ENCODE peak calls at places on chromosome 10, in four cellular contexts. One of them, this sample, is unnamed.

GRCh38 chr10:93435621-93436385 is 46.3 kb downstream of the MYOF start:
- DNase-seq in neural progenitor cell: peak; percentile 83
- DNase-seq in GM13977: no peak
- DNase-seq in astrocyte of the spinal cord: peak; percentile 80
- DNase-seq in this sample: no peak

GRCh38 chr10:44068716-44069482 is 316.0 kb downstream of the CXCL12 start:
- DNase-seq in neural progenitor cell: no peak
- DNase-seq in GM13977: no peak
- DNase-seq in astrocyte of the spinal cord: no peak
- DNase-seq in this sample: no peak

GRCh38 chr10:15046626-15047025 is 2.9 kb downstream of the OLAH start:
- DNase-seq in neural progenitor cell: no peak
- DNase-seq in GM13977: no peak
- DNase-seq in astrocyte of the spinal cord: peak; percentile 84
- DNase-seq in this sample: no peak

GRCh38 chr10:21402606-21403083 is 122.8 kb downstream of the SKIDA1 start:
- DNase-seq in neural progenitor cell: no peak
- DNase-seq in GM13977: no peak
- DNase-seq in astrocyte of the spinal cord: peak; percentile 53
- DNase-seq in this sample: no peak

GRCh38 chr10:124917168-124917938 is 24.6 kb upstream of the ZRANB1 start:
- DNase-seq in neural progenitor cell: peak; percentile 54
- DNase-seq in GM13977: peak; percentile 53
- DNase-seq in astrocyte of the spinal cord: peak; percentile 57
- DNase-seq in this sample: peak; percentile 48

GRCh38 chr10:26439436-26440090 is 1.4 kb downstream of the APBB1IP start:
- DNase-seq in neural progenitor cell: no peak
- DNase-seq in GM13977: peak; percentile 39
- DNase-seq in astrocyte of the spinal cord: no peak
- DNase-seq in this sample: no peak

GRCh38 chr10:50393784-50394183 is 142.5 kb upstream of the ASAH2 start:
- DNase-seq in neural progenitor cell: no peak
- DNase-seq in GM13977: no peak
- DNase-seq in astrocyte of the spinal cord: peak; percentile 66
- DNase-seq in this sample: no peak

GRCh38 chr10:111836586-111836985 is 347.0 kb downstream of the GPAM start:
- DNase-seq in neural progenitor cell: no peak
- DNase-seq in GM13977: no peak
- DNase-seq in astrocyte of the spinal cord: peak; percentile 16
- DNase-seq in this sample: no peak

DNA sequence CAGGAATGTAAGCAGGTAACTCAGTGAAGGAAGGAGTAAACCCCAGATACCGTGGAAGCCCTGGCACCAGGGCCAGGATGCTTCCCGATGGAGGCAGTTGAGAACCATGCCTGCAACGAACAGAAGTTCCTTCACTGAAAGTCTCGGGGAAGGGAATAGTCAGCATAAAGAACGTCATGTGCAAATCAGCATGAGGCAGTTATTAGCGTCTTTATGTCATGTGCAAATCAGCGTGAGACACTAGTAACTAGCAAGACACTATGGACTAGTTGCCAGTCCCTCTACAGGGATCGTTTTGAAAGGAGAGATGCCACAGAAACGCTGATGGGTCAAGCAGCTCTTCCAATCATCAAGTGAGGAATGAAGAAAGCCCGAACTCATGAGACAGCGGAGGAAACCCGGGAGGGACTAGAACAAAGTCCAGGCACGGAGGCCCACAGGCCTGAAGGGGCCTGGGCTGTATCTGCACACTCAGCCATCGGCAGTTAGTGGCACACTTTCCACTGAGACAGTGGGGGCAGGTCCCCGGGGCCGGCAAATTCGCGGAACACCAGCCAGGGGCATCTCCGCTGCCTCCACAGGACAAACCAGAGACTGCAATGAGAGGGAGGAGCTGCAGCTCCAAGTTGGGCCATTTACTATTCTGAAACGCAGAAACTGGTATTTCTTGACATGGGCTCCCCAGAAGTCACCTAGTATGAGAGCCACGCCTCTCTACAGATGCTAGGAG is 109.6 kb downstream of the SFMBT2 start:
- DNase-seq in neural progenitor cell: peak; percentile 47
- DNase-seq in GM13977: no peak
- DNase-seq in astrocyte of the spinal cord: no peak
- DNase-seq in this sample: no peak
- TF ChIP-seq CTCF in neural progenitor cell: peak; percentile 54
- TF ChIP-seq CTCF in GM13977: no peak
- TF ChIP-seq CTCF in astrocyte of the spinal cord: peak; percentile 11
- TF ChIP-seq CTCF in this sample: no peak

GRCh38 chr10:102682441-102682840 is 31.8 kb downstream of the ARL3 start:
- DNase-seq in neural progenitor cell: no peak
- DNase-seq in GM13977: no peak
- DNase-seq in astrocyte of the spinal cord: no peak
- DNase-seq in this sample: no peak
- TF ChIP-seq CTCF in neural progenitor cell: no peak
- TF ChIP-seq CTCF in GM13977: no peak
- TF ChIP-seq CTCF in astrocyte of the spinal cord: no peak
- TF ChIP-seq CTCF in this sample: no peak

DNA sequence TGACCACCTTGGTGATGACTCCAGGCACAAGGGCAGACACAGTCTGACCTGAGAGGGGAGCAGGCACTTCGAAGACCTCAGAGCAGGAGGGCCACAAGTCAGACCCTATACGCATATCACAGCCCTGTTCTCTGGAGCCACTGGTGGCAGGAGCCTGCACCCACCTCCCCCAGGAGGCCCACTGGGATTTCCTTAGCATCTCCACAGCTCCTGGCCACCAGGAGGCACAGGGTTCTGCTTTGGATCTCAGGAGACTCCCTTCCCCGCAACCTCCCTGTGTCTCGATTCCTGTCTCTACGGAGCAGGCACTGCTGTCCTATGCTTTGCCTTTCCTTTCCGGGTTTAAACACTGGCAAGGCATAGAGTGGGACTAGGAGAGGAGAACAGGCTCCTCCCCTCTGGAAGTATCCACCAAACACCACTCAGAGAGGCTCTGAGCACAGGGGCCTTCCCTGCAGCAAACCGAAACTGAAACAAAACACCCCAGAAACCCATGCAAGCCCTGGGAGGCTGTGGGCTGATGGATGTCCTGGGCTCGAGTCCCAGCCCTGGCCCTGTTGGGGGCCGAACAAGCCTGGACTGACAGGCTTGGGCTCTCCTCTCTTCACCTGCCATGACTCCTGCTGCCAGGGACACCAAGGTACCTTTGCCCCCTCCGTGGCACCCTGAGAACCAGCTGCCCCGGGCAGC is 166.3 kb downstream of the NEURL1 start:
- DNase-seq in neural progenitor cell: peak; percentile 53
- DNase-seq in GM13977: peak; percentile 91
- DNase-seq in astrocyte of the spinal cord: peak; percentile 94
- DNase-seq in this sample: peak; percentile 88
- TF ChIP-seq CTCF in neural progenitor cell: no peak
- TF ChIP-seq CTCF in GM13977: peak; percentile 4
- TF ChIP-seq CTCF in astrocyte of the spinal cord: peak; percentile 5
- TF ChIP-seq CTCF in this sample: no peak

DNA sequence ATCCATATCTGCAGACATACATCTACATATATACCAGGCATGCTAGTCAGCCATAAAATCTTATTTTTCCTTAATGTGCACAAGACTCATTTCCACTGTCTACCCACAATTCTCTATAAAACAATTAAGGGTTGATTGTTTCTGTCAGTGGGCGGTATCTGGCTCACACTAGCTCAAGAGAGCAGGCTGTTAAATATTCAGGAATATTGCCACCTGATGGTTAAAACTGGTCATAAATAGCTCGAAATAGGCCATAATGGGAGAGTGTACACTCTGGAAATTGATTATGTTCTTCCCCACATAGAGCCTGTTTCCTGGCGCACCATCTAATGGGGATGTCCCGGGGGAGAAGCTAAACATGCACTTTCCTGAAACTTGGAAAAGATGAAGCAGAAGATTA is 620.6 kb upstream of the ANKRD30A start:
- DNase-seq in neural progenitor cell: no peak
- DNase-seq in GM13977: no peak
- DNase-seq in astrocyte of the spinal cord: no peak
- DNase-seq in this sample: no peak
- TF ChIP-seq CTCF in neural progenitor cell: no peak
- TF ChIP-seq CTCF in GM13977: no peak
- TF ChIP-seq CTCF in astrocyte of the spinal cord: no peak
- TF ChIP-seq CTCF in this sample: no peak

DNA sequence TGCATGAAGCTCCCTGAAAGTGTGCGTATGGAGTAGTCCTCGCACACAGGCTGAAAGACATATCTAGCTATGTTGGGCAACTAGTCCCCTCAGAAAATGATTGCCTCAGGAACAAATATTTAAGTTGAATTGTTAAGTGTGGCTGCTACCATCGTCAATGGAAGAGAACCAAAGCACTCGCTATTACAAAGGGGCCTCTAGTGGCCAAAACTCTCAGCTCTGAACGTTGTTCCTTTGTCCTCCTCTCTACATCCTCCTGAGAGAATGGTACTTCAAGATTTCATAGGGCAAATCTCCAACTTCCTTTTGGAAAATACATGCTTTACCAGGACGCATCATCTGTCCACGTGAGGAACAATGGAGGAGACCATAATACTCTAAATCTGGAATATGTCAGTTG is 209.9 kb downstream of the NRG3 start:
- DNase-seq in neural progenitor cell: no peak
- DNase-seq in GM13977: no peak
- DNase-seq in astrocyte of the spinal cord: no peak
- DNase-seq in this sample: no peak
- TF ChIP-seq CTCF in neural progenitor cell: peak; percentile 35
- TF ChIP-seq CTCF in GM13977: no peak
- TF ChIP-seq CTCF in astrocyte of the spinal cord: no peak
- TF ChIP-seq CTCF in this sample: no peak